ENCODE peak calls at places on chromosome 2, in six cellular contexts. C is colonic mucosa, P is right atrium auricular region, L is body of pancreas, O is pancreas, V is K562. Z is an unnamed sample.

GRCh38 chr2:238136820-238137537 is 1.5 kb upstream of the KLHL30 start:
- DNase-seq in C (no peak), P (peak; percentile 69), L (peak; percentile 59), O (peak; percentile 60), V (no peak), Z (peak; percentile 77)

GRCh38 chr2:235538989-235539388 is 45.1 kb downstream of the AGAP1 start:
- DNase-seq in C (no peak), P (no peak), L (no peak), O (no peak), V (no peak), Z (no peak)

GRCh38 chr2:33606622-33607021 is 7.5 kb upstream of the FAM98A start:
- DNase-seq in C (no peak), P (no peak), L (no peak), O (no peak), V (no peak), Z (no peak)

GRCh38 chr2:8459474-8459873 is 222.4 kb upstream of the ID2 start:
- DNase-seq in C (no peak), P (peak; percentile 18), L (no peak), O (no peak), V (no peak), Z (no peak)

GRCh38 chr2:193276560-193276959 is 1081.8 kb upstream of the TMEFF2 start:
- DNase-seq in C (no peak), P (no peak), L (no peak), O (peak; percentile 35), V (no peak), Z (no peak)

GRCh38 chr2:96668771-96669170 is 26.2 kb downstream of the FER1L5 start:
- DNase-seq in C (no peak), P (no peak), L (no peak), O (no peak), V (no peak), Z (no peak)

GRCh38 chr2:191218292-191218898 is 26.8 kb upstream of the MYO1B start:
- DNase-seq in C (peak; percentile 73), P (no peak), L (peak; percentile 48), O (no peak), V (peak; percentile 15), Z (peak; percentile 41)

GRCh38 chr2:132542953-132543569 is 126.5 kb downstream of the GPR39 start:
- DNase-seq in C (no peak), P (peak; percentile 16), L (no peak), O (no peak), V (no peak), Z (no peak)

GRCh38 chr2:229686122-229686919 is 28.0 kb downstream of the DNER start:
- DNase-seq in C (no peak), P (no peak), L (no peak), O (no peak), V (no peak), Z (no peak)

GRCh38 chr2:217316743-217317142 is 456.9 kb upstream of the TNP1 start:
- DNase-seq in C (no peak), P (no peak), L (no peak), O (no peak), V (no peak), Z (no peak)

GRCh38 chr2:146540271-146540932 is 1304.4 kb upstream of the ACVR2A start:
- DNase-seq in C (no peak), P (no peak), L (no peak), O (no peak), V (no peak), Z (no peak)

GRCh38 chr2:106642679-106643078 is 155.5 kb downstream of the CD8B2 start:
- DNase-seq in C (no peak), P (no peak), L (no peak), O (no peak), V (no peak), Z (no peak)

GRCh38 chr2:58428286-58428552 is 187.1 kb upstream of the FANCL start:
- DNase-seq in C (peak; percentile 22), P (no peak), L (peak; percentile 13), O (no peak), V (peak; percentile 10), Z (no peak)

GRCh38 chr2:13638181-13638580 is 921.4 kb downstream of the TRIB2 start:
- DNase-seq in C (no peak), P (no peak), L (no peak), O (no peak), V (no peak), Z (no peak)

GRCh38 chr2:25251461-25252273 is 83.3 kb upstream of the POMC start:
- DNase-seq in C (peak; percentile 79), P (no peak), L (peak; percentile 61), O (peak; percentile 85), V (peak; percentile 75), Z (peak; percentile 67)

GRCh38 chr2:62196278-62196901 is 475 bp downstream of the B3GNT2 start:
- DNase-seq in C (peak; percentile 59), P (no peak), L (no peak), O (peak; percentile 87), V (peak; percentile 81), Z (peak; percentile 92)

GRCh38 chr2:230723363-230723762 is 10.7 kb downstream of the CAB39 start:
- DNase-seq in C (no peak), P (no peak), L (no peak), O (no peak), V (peak; percentile 21), Z (no peak)

GRCh38 chr2:3771576-3771975 is 68.2 kb downstream of the DCDC2C start:
- DNase-seq in C (no peak), P (peak; percentile 50), L (no peak), O (no peak), V (no peak), Z (no peak)

GRCh38 chr2:83536489-83537020 is 922.5 kb downstream of the SUCLG1 start:
- DNase-seq in C (no peak), P (no peak), L (no peak), O (no peak), V (no peak), Z (no peak)

GRCh38 chr2:208265807-208266640 is at the start of gene PIKFYVE:
- DNase-seq in C (peak; percentile 96), P (peak; percentile 97), L (peak; percentile 94), O (peak; percentile 95), V (peak; percentile 87), Z (peak; percentile 96)

GRCh38 chr2:43212931-43213330 is 13.5 kb downstream of the ZFP36L2 start:
- DNase-seq in C (peak; percentile 38), P (peak; percentile 77), L (peak; percentile 49), O (peak; percentile 22), V (no peak), Z (peak; percentile 82)

GRCh38 chr2:10934308-10934978 is 22.7 kb downstream of the KCNF1 start:
- DNase-seq in C (no peak), P (no peak), L (no peak), O (no peak), V (no peak), Z (no peak)

GRCh38 chr2:36439084-36439483 is 83.5 kb downstream of the CRIM1 start:
- DNase-seq in C (no peak), P (no peak), L (no peak), O (no peak), V (no peak), Z (no peak)

GRCh38 chr2:101038455-101039255 is 36.6 kb downstream of the RPL31 start:
- DNase-seq in C (no peak), P (no peak), L (no peak), O (no peak), V (peak; percentile 24), Z (no peak)

GRCh38 chr2:29238497-29238896 is 123.3 kb downstream of the CLIP4 start:
- DNase-seq in C (no peak), P (no peak), L (no peak), O (no peak), V (peak; percentile 54), Z (no peak)

GRCh38 chr2:18623782-18624181 is 34.4 kb upstream of the NT5C1B start:
- DNase-seq in C (no peak), P (no peak), L (no peak), O (no peak), V (no peak), Z (no peak)

GRCh38 chr2:18630101-18630500 is 40.7 kb upstream of the NT5C1B start:
- DNase-seq in C (no peak), P (no peak), L (no peak), O (no peak), V (no peak), Z (no peak)

GRCh38 chr2:18626256-18626668 is 36.9 kb upstream of the NT5C1B start:
- DNase-seq in C (no peak), P (no peak), L (no peak), O (no peak), V (no peak), Z (no peak)

GRCh38 chr2:18626958-18627650 is 37.7 kb upstream of the NT5C1B start:
- DNase-seq in C (no peak), P (no peak), L (no peak), O (no peak), V (no peak), Z (no peak)

DNA sequence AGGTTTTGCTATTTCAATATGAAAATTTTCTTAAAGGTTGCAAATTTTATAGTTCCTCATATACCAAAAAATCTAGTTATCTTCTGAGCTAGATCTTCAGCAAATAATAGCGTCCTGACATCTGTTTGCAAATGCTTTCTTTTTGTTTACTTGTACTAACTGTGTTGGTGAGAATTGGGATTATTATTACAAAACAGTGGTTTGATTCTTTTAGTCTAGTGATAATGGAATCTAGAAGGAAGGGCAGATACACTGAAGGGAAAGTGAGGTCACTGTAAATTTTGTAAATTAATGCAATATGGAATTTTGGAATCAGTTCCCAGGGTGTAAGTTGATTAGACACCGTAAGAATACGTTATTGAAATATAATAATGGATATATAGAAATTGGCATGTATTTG is 36.2 kb upstream of the NT5C1B start:
- DNase-seq in C (no peak), P (no peak), L (no peak), O (no peak), V (no peak), Z (no peak)
- H3K4me1 ChIP-seq in C (no peaks in the 10 kb centered on the region), P (no peaks in the 10 kb centered on the region), L (peaks cover 12% of the 10 kb centered on the region), O (no peaks in the 10 kb centered on the region), V (no peaks in the 10 kb centered on the region), Z (no peaks in the 10 kb centered on the region)

DNA sequence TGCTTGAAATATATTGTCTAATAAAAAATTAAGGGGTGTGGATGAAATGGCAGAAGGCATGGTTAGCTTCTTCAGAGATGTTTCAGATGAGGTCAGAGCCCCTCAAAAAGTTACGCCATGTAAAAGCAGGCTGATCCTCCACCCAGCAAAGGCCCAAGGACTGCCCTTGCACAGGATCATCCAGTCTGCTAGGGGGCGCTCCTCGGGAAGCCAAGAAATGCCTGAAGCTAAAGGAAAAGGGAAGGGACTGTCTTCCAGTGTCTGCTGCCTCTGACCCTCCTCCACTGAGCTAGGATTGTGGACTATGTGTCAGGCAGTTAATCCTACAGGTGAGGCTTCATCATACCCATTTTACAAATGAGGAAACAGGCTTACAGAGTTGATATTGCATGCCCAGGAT is 33.8 kb upstream of the TEX51 start:
- DNase-seq in C (no peak), P (peak; percentile 11), L (no peak), O (no peak), V (no peak), Z (no peak)
- TF ChIP-seq CTCF in C (no peak), P (no peak), L (no peak), O (no peak), V (peak; percentile 28), Z (no peak)

GRCh38 chr2:102428573-102428972 is 5.6 kb downstream of the IL18RAP start:
- DNase-seq in C (no peak), P (no peak), L (no peak), O (no peak), V (no peak), Z (no peak)
- H3K4me1 ChIP-seq in C (no peaks in the 10 kb centered on the region), P (no peaks in the 10 kb centered on the region), L (no peaks in the 10 kb centered on the region), O (no peaks in the 10 kb centered on the region), V (peaks cover 4% of the 10 kb centered on the region), Z (peaks cover 8% of the 10 kb centered on the region)

DNA sequence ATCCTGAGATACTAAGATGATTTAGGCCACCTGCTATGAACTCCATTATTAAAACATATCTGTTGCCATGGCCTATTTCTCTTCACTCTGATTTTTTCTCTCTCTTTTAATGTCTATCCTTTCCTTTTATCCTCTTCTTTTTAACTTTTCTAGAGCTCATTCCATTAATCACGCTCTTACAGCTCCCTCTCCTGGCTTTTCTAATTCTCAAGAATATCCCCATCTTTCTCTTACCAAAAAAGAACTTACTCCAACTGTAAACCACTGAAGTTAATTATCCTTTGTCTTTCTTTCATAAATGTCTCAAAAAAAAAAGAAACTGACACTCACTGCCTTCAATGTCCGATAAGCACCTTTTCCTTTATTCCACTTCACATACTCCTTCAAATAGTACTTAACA is 7.9 kb downstream of the PPP3R1 start:
- DNase-seq in C (no peak), P (no peak), L (no peak), O (no peak), V (no peak), Z (no peak)
- TF ChIP-seq CTCF in C (no peak), P (peak; percentile 38), L (no peak), O (no peak), V (no peak), Z (no peak)